ENCODE peak calls at places on chromosome 18, in ten cellular contexts. One of them, this sample, is unnamed.

GRCh38 chr18:9613550-9614400 is 584 bp downstream of the PPP4R1 start:
- DNase-seq in kidney: peak
- DNase-seq in psoas muscle: peak
- DNase-seq in suprapubic skin: peak
- DNase-seq in PC-3: peak
- DNase-seq in osteoblast: peak
- DNase-seq in upper lobe of right lung: peak
- DNase-seq in Panc1: no peak
- DNase-seq in ascending aorta: peak
- DNase-seq in HCT116: no peak
- DNase-seq in this sample: peak

GRCh38 chr18:23337599-23338444 is 115.3 kb upstream of the RIOK3 start:
- DNase-seq in kidney: no peak
- DNase-seq in psoas muscle: no peak
- DNase-seq in suprapubic skin: no peak
- DNase-seq in PC-3: peak
- DNase-seq in osteoblast: peak
- DNase-seq in upper lobe of right lung: no peak
- DNase-seq in Panc1: no peak
- DNase-seq in ascending aorta: no peak
- DNase-seq in HCT116: peak
- DNase-seq in this sample: peak

GRCh38 chr18:77044866-77045664 is 87.5 kb downstream of the MBP start:
- DNase-seq in kidney: no peak
- DNase-seq in psoas muscle: no peak
- DNase-seq in suprapubic skin: no peak
- DNase-seq in PC-3: no peak
- DNase-seq in osteoblast: no peak
- DNase-seq in upper lobe of right lung: no peak
- DNase-seq in Panc1: no peak
- DNase-seq in ascending aorta: no peak
- DNase-seq in HCT116: no peak
- DNase-seq in this sample: no peak

GRCh38 chr18:354003-354402 is 86.2 kb upstream of the THOC1 start:
- DNase-seq in kidney: no peak
- DNase-seq in psoas muscle: no peak
- DNase-seq in suprapubic skin: no peak
- DNase-seq in PC-3: no peak
- DNase-seq in osteoblast: no peak
- DNase-seq in upper lobe of right lung: no peak
- DNase-seq in Panc1: no peak
- DNase-seq in ascending aorta: no peak
- DNase-seq in HCT116: no peak
- DNase-seq in this sample: no peak

GRCh38 chr18:47899107-47899840 is 31.2 kb downstream of the SMAD2 start:
- DNase-seq in kidney: no peak
- DNase-seq in psoas muscle: no peak
- DNase-seq in suprapubic skin: no peak
- DNase-seq in PC-3: no peak
- DNase-seq in osteoblast: no peak
- DNase-seq in upper lobe of right lung: no peak
- DNase-seq in Panc1: no peak
- DNase-seq in ascending aorta: no peak
- DNase-seq in HCT116: no peak
- DNase-seq in this sample: peak

GRCh38 chr18:45166341-45167108 is 448.8 kb upstream of the SLC14A2 start:
- DNase-seq in kidney: peak
- DNase-seq in psoas muscle: peak
- DNase-seq in suprapubic skin: no peak
- DNase-seq in PC-3: peak
- DNase-seq in osteoblast: peak
- DNase-seq in upper lobe of right lung: no peak
- DNase-seq in Panc1: no peak
- DNase-seq in ascending aorta: no peak
- DNase-seq in HCT116: no peak
- DNase-seq in this sample: no peak

GRCh38 chr18:13756261-13756660 is 29.8 kb downstream of the RNMT start:
- DNase-seq in kidney: no peak
- DNase-seq in psoas muscle: no peak
- DNase-seq in suprapubic skin: no peak
- DNase-seq in PC-3: no peak
- DNase-seq in osteoblast: no peak
- DNase-seq in upper lobe of right lung: no peak
- DNase-seq in Panc1: no peak
- DNase-seq in ascending aorta: no peak
- DNase-seq in HCT116: no peak
- DNase-seq in this sample: no peak

GRCh38 chr18:27411911-27412310 is 226.8 kb upstream of the CHST9 start:
- DNase-seq in kidney: no peak
- DNase-seq in psoas muscle: no peak
- DNase-seq in suprapubic skin: no peak
- DNase-seq in PC-3: peak
- DNase-seq in osteoblast: peak
- DNase-seq in upper lobe of right lung: no peak
- DNase-seq in Panc1: no peak
- DNase-seq in ascending aorta: no peak
- DNase-seq in HCT116: no peak
- DNase-seq in this sample: no peak

GRCh38 chr18:44819944-44820510 is 139.3 kb downstream of the SETBP1 start:
- DNase-seq in kidney: peak
- DNase-seq in psoas muscle: peak
- DNase-seq in suprapubic skin: no peak
- DNase-seq in PC-3: no peak
- DNase-seq in osteoblast: no peak
- DNase-seq in upper lobe of right lung: no peak
- DNase-seq in Panc1: no peak
- DNase-seq in ascending aorta: peak
- DNase-seq in HCT116: no peak
- DNase-seq in this sample: no peak

GRCh38 chr18:66141716-66142115 is 390.9 kb downstream of the CDH7 start:
- DNase-seq in kidney: no peak
- DNase-seq in psoas muscle: no peak
- DNase-seq in suprapubic skin: no peak
- DNase-seq in PC-3: no peak
- DNase-seq in osteoblast: no peak
- DNase-seq in upper lobe of right lung: no peak
- DNase-seq in Panc1: no peak
- DNase-seq in ascending aorta: no peak
- DNase-seq in HCT116: no peak
- DNase-seq in this sample: no peak

GRCh38 chr18:70469916-70470315 is 181.1 kb downstream of the SOCS6 start:
- DNase-seq in kidney: no peak
- DNase-seq in psoas muscle: no peak
- DNase-seq in suprapubic skin: no peak
- DNase-seq in PC-3: no peak
- DNase-seq in osteoblast: no peak
- DNase-seq in upper lobe of right lung: no peak
- DNase-seq in Panc1: no peak
- DNase-seq in ascending aorta: no peak
- DNase-seq in HCT116: no peak
- DNase-seq in this sample: peak

GRCh38 chr18:57819671-57820460 is 16.8 kb upstream of the ATP8B1 start:
- DNase-seq in kidney: no peak
- DNase-seq in psoas muscle: peak
- DNase-seq in suprapubic skin: no peak
- DNase-seq in PC-3: peak
- DNase-seq in osteoblast: peak
- DNase-seq in upper lobe of right lung: peak
- DNase-seq in Panc1: peak
- DNase-seq in ascending aorta: peak
- DNase-seq in HCT116: peak
- DNase-seq in this sample: peak

GRCh38 chr18:39770399-39770798 is 2184.6 kb upstream of the PIK3C3 start:
- DNase-seq in kidney: no peak
- DNase-seq in psoas muscle: no peak
- DNase-seq in suprapubic skin: no peak
- DNase-seq in PC-3: no peak
- DNase-seq in osteoblast: no peak
- DNase-seq in upper lobe of right lung: no peak
- DNase-seq in Panc1: no peak
- DNase-seq in ascending aorta: no peak
- DNase-seq in HCT116: no peak
- DNase-seq in this sample: peak

GRCh38 chr18:37565985-37566478 is 434 bp upstream of the CELF4 start:
- DNase-seq in kidney: peak
- DNase-seq in psoas muscle: peak
- DNase-seq in suprapubic skin: no peak
- DNase-seq in PC-3: no peak
- DNase-seq in osteoblast: peak
- DNase-seq in upper lobe of right lung: peak
- DNase-seq in Panc1: no peak
- DNase-seq in ascending aorta: no peak
- DNase-seq in HCT116: no peak
- DNase-seq in this sample: peak

GRCh38 chr18:13464432-13465125 is 246.0 kb downstream of the LDLRAD4 start:
- DNase-seq in kidney: no peak
- DNase-seq in psoas muscle: peak
- DNase-seq in suprapubic skin: no peak
- DNase-seq in PC-3: no peak
- DNase-seq in osteoblast: peak
- DNase-seq in upper lobe of right lung: peak
- DNase-seq in Panc1: no peak
- DNase-seq in ascending aorta: peak
- DNase-seq in HCT116: no peak
- DNase-seq in this sample: peak

GRCh38 chr18:40911582-40912254 is 1043.3 kb upstream of the PIK3C3 start:
- DNase-seq in kidney: no peak
- DNase-seq in psoas muscle: no peak
- DNase-seq in suprapubic skin: no peak
- DNase-seq in PC-3: peak
- DNase-seq in osteoblast: no peak
- DNase-seq in upper lobe of right lung: no peak
- DNase-seq in Panc1: no peak
- DNase-seq in ascending aorta: no peak
- DNase-seq in HCT116: no peak
- DNase-seq in this sample: peak

GRCh38 chr18:56233595-56233994 is 404.8 kb downstream of the TXNL1 start:
- DNase-seq in kidney: no peak
- DNase-seq in psoas muscle: no peak
- DNase-seq in suprapubic skin: no peak
- DNase-seq in PC-3: peak
- DNase-seq in osteoblast: peak
- DNase-seq in upper lobe of right lung: no peak
- DNase-seq in Panc1: no peak
- DNase-seq in ascending aorta: peak
- DNase-seq in HCT116: no peak
- DNase-seq in this sample: no peak

GRCh38 chr18:75170022-75170789 is 38.7 kb downstream of the PTGR3 start:
- DNase-seq in kidney: no peak
- DNase-seq in psoas muscle: no peak
- DNase-seq in suprapubic skin: no peak
- DNase-seq in PC-3: no peak
- DNase-seq in osteoblast: no peak
- DNase-seq in upper lobe of right lung: no peak
- DNase-seq in Panc1: no peak
- DNase-seq in ascending aorta: no peak
- DNase-seq in HCT116: no peak
- DNase-seq in this sample: no peak
- TF ChIP-seq CTCF in kidney: no peak
- TF ChIP-seq CTCF in psoas muscle: no peak
- TF ChIP-seq CTCF in suprapubic skin: no peak
- TF ChIP-seq CTCF in PC-3: no peak
- TF ChIP-seq CTCF in osteoblast: no peak
- TF ChIP-seq CTCF in upper lobe of right lung: no peak
- TF ChIP-seq CTCF in Panc1: no peak
- TF ChIP-seq CTCF in ascending aorta: no peak
- TF ChIP-seq CTCF in HCT116: no peak
- TF ChIP-seq CTCF in this sample: no peak

GRCh38 chr18:75070235-75070624 is 138.7 kb downstream of the PTGR3 start:
- DNase-seq in kidney: no peak
- DNase-seq in psoas muscle: no peak
- DNase-seq in suprapubic skin: no peak
- DNase-seq in PC-3: no peak
- DNase-seq in osteoblast: no peak
- DNase-seq in upper lobe of right lung: no peak
- DNase-seq in Panc1: no peak
- DNase-seq in ascending aorta: no peak
- DNase-seq in HCT116: no peak
- DNase-seq in this sample: no peak

GRCh38 chr18:75071484-75071785 is 137.5 kb downstream of the PTGR3 start:
- DNase-seq in kidney: peak
- DNase-seq in psoas muscle: no peak
- DNase-seq in suprapubic skin: no peak
- DNase-seq in PC-3: no peak
- DNase-seq in osteoblast: no peak
- DNase-seq in upper lobe of right lung: peak
- DNase-seq in Panc1: no peak
- DNase-seq in ascending aorta: no peak
- DNase-seq in HCT116: no peak
- DNase-seq in this sample: no peak

GRCh38 chr18:75071866-75072671 is 136.9 kb downstream of the PTGR3 start:
- DNase-seq in kidney: peak
- DNase-seq in psoas muscle: no peak
- DNase-seq in suprapubic skin: no peak
- DNase-seq in PC-3: no peak
- DNase-seq in osteoblast: no peak
- DNase-seq in upper lobe of right lung: peak
- DNase-seq in Panc1: no peak
- DNase-seq in ascending aorta: peak
- DNase-seq in HCT116: no peak
- DNase-seq in this sample: no peak

GRCh38 chr18:75072672-75073371 is 136.1 kb downstream of the PTGR3 start:
- DNase-seq in kidney: peak
- DNase-seq in psoas muscle: no peak
- DNase-seq in suprapubic skin: no peak
- DNase-seq in PC-3: no peak
- DNase-seq in osteoblast: no peak
- DNase-seq in upper lobe of right lung: no peak
- DNase-seq in Panc1: no peak
- DNase-seq in ascending aorta: peak
- DNase-seq in HCT116: no peak
- DNase-seq in this sample: no peak

GRCh38 chr18:75070625-75071483 is 138.1 kb downstream of the PTGR3 start:
- DNase-seq in kidney: peak
- DNase-seq in psoas muscle: no peak
- DNase-seq in suprapubic skin: no peak
- DNase-seq in PC-3: peak
- DNase-seq in osteoblast: peak
- DNase-seq in upper lobe of right lung: no peak
- DNase-seq in Panc1: peak
- DNase-seq in ascending aorta: peak
- DNase-seq in HCT116: peak
- DNase-seq in this sample: peak
- H3K27ac ChIP-seq in kidney: peak
- H3K27ac ChIP-seq in psoas muscle: peak
- H3K27ac ChIP-seq in suprapubic skin: peak
- H3K27ac ChIP-seq in PC-3: peak
- H3K27ac ChIP-seq in osteoblast: peak
- H3K27ac ChIP-seq in upper lobe of right lung: peak
- H3K27ac ChIP-seq in Panc1: peak
- H3K27ac ChIP-seq in ascending aorta: peak
- H3K27ac ChIP-seq in HCT116: peak
- H3K27ac ChIP-seq in this sample: no peak

GRCh38 chr18:31204833-31205232 is 42.2 kb upstream of the DSC1 start:
- DNase-seq in kidney: no peak
- DNase-seq in psoas muscle: no peak
- DNase-seq in suprapubic skin: no peak
- DNase-seq in PC-3: no peak
- DNase-seq in osteoblast: no peak
- DNase-seq in upper lobe of right lung: no peak
- DNase-seq in Panc1: no peak
- DNase-seq in ascending aorta: no peak
- DNase-seq in HCT116: no peak
- DNase-seq in this sample: no peak
- H3K4me3 ChIP-seq in kidney: no peak
- H3K4me3 ChIP-seq in psoas muscle: no peak
- H3K4me3 ChIP-seq in suprapubic skin: peak
- H3K4me3 ChIP-seq in PC-3: no peak
- H3K4me3 ChIP-seq in osteoblast: no peak
- H3K4me3 ChIP-seq in upper lobe of right lung: no peak
- H3K4me3 ChIP-seq in Panc1: no peak
- H3K4me3 ChIP-seq in ascending aorta: no peak
- H3K4me3 ChIP-seq in HCT116: no peak
- H3K4me3 ChIP-seq in this sample: no peak

GRCh38 chr18:11279461-11279860 is 130.1 kb upstream of the PIEZO2 start:
- DNase-seq in kidney: no peak
- DNase-seq in psoas muscle: no peak
- DNase-seq in suprapubic skin: no peak
- DNase-seq in PC-3: no peak
- DNase-seq in osteoblast: no peak
- DNase-seq in upper lobe of right lung: no peak
- DNase-seq in Panc1: no peak
- DNase-seq in ascending aorta: no peak
- DNase-seq in HCT116: no peak
- DNase-seq in this sample: no peak
- TF ChIP-seq CTCF in kidney: no peak
- TF ChIP-seq CTCF in psoas muscle: no peak
- TF ChIP-seq CTCF in suprapubic skin: no peak
- TF ChIP-seq CTCF in PC-3: no peak
- TF ChIP-seq CTCF in osteoblast: no peak
- TF ChIP-seq CTCF in upper lobe of right lung: no peak
- TF ChIP-seq CTCF in Panc1: no peak
- TF ChIP-seq CTCF in ascending aorta: no peak
- TF ChIP-seq CTCF in HCT116: no peak
- TF ChIP-seq CTCF in this sample: no peak